ENCODE peak calls at places on chromosome 21, in four cellular contexts. E, K, T and Z are unnamed samples.
A peak's percentile ranks its signal among the peaks of the same experiment; 100 is the strongest.

GRCh38 chr21:35075546-35075945 is 26.4 kb upstream of the RUNX1 start:
- DNase-seq in E (no peak), K (no peak), T (no peak), Z (no peak)

GRCh38 chr21:46219591-46220239 is 8.9 kb downstream of the LSS start:
- DNase-seq in E (no peak), K (no peak), T (no peak), Z (peak; percentile 71)

GRCh38 chr21:36928960-36929359 is 37.5 kb downstream of the HLCS start:
- DNase-seq in E (no peak), K (peak; percentile 35), T (no peak), Z (no peak)

GRCh38 chr21:21897275-21897883 is 899.2 kb downstream of the NCAM2 start:
- DNase-seq in E (peak; percentile 7), K (no peak), T (no peak), Z (no peak)

GRCh38 chr21:20999567-21000169 is 1.5 kb downstream of the NCAM2 start:
- DNase-seq in E (no peak), K (no peak), T (no peak), Z (no peak)

GRCh38 chr21:38806153-38806941 is 618 bp downstream of the ETS2 start:
- DNase-seq in E (peak; percentile 18), K (no peak), T (no peak), Z (peak; percentile 69)

GRCh38 chr21:30199989-30200388 is 15.9 kb downstream of the CLDN8 start:
- DNase-seq in E (no peak), K (no peak), T (no peak), Z (no peak)

GRCh38 chr21:43266534-43266933 is 97.7 kb downstream of the CRYAA start:
- DNase-seq in E (no peak), K (no peak), T (no peak), Z (peak; percentile 19)

GRCh38 chr21:42474982-42475381 is 21.0 kb downstream of the RSPH1 start:
- DNase-seq in E (no peak), K (peak; percentile 15), T (no peak), Z (no peak)

GRCh38 chr21:32302560-32302959 is 3.9 kb downstream of the MRAP start:
- DNase-seq in E (no peak), K (no peak), T (no peak), Z (no peak)

GRCh38 chr21:31347435-31348032 is 3.5 kb upstream of the TIAM1 start:
- DNase-seq in E (no peak), K (no peak), T (no peak), Z (no peak)

GRCh38 chr21:31030367-31031106 is 7.7 kb downstream of the KRTAP19-8 start:
- DNase-seq in E (no peak), K (no peak), T (no peak), Z (no peak)

GRCh38 chr21:26966978-26967913 is at the start of gene ADAMTS5:
- DNase-seq in E (no peak), K (peak; percentile 25), T (peak; percentile 89), Z (peak; percentile 47)
- TF ChIP-seq CTCF in E (no peak), K (no peak), T (peak; percentile 11), Z (no peak)

GRCh38 chr21:44337941-44338895 is 972 bp downstream of the CFAP410 start:
- DNase-seq in E (peak; percentile 72), K (peak; percentile 66), T (no peak), Z (peak; percentile 76)
- TF ChIP-seq CTCF in E (no peak), K (no peak), T (peak; percentile 58), Z (peak; percentile 25)

DNA sequence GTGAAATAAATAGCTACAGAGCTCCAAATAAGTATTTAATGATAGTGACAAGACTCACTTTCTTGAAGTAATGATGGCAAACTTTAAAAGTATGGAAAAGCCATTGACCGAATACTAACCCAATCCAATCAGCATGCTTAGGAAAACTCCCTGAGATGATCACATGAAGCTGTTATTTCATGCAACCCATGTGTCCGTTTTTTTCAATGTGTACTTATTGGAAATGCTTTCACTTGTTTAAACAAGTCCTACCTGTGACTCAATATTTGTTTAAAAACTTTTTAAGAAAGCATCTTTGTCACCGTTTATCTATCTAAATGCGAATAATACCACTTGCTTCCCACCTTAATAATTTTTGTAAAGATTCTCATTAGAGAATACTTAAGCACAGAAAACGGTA is 185.8 kb downstream of the NRIP1 start:
- DNase-seq in E (no peak), K (no peak), T (no peak), Z (no peak)
- TF ChIP-seq CTCF in E (no peak), K (no peak), T (no peak), Z (no peak)

DNA sequence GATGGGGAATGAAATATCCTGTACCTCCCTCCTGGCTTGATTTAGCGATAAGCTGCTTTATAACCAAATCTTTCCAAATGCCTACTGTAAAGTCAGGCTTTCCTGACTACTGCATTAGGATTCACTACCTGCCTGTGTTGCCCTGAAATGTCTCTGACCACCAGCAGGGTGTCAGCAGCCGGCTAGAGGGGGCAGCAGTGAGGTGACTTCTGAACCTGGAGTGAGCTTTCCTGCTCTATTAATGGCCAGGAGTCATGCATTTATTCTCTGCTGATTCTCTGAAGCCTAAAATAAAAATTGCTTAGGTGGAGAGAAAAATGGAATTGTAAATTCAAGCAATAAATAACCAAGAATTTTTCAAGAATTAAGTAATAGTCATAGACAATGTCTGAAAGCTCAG is 2.5 kb downstream of the BACE2 start:
- DNase-seq in E (peak; percentile 50), K (peak; percentile 66), T (no peak), Z (no peak)
- TF ChIP-seq CTCF in E (peak; percentile 35), K (peak; percentile 58), T (peak; percentile 54), Z (peak; percentile 51)